ENCODE peak calls at places on chromosomes 16 and 17, in eight cellular contexts. H, U, C, F, L, X, E and G are unnamed samples.

GRCh38 chr17:700504-701094 is 14.0 kb downstream of the VPS53 start:
- DNase-seq in H (peak; percentile 4), U (peak; percentile 14), C (peak; percentile 50), F (peak; percentile 19), L (peak; percentile 60), X (peak; percentile 42), E (peak; percentile 69), G (no peak)

GRCh38 chr17:63984651-63985386 is 12.1 kb upstream of the SCN4A start:
- DNase-seq in H (peak; percentile 94), U (peak; percentile 87), C (peak; percentile 79), F (peak; percentile 91), L (peak; percentile 92), X (no peak), E (no peak), G (no peak)

GRCh38 chr17:81999587-81999974 is 22.2 kb downstream of the ASPSCR1 start:
- DNase-seq in H (no peak), U (no peak), C (no peak), F (no peak), L (no peak), X (no peak), E (no peak), G (no peak)

GRCh38 chr16:48054881-48055601 is 100.8 kb downstream of the ABCC12 start:
- DNase-seq in H (peak; percentile 79), U (peak; percentile 40), C (peak; percentile 63), F (peak; percentile 64), L (peak; percentile 78), X (peak; percentile 19), E (peak; percentile 71), G (no peak)

GRCh38 chr17:7046127-7046724 is 2.3 kb upstream of the SLC16A11 start:
- DNase-seq in H (peak; percentile 94), U (no peak), C (peak; percentile 75), F (no peak), L (no peak), X (no peak), E (no peak), G (no peak)

GRCh38 chr16:85062303-85062702 is 34.7 kb downstream of the KIAA0513 start:
- DNase-seq in H (no peak), U (no peak), C (no peak), F (no peak), L (no peak), X (no peak), E (no peak), G (no peak)

GRCh38 chr17:16512011-16512410 is 20.0 kb upstream of the LRRC75A start:
- DNase-seq in H (no peak), U (no peak), C (no peak), F (no peak), L (no peak), X (no peak), E (no peak), G (no peak)

GRCh38 chr16:81717662-81718189 is 61.4 kb upstream of the PLCG2 start:
- DNase-seq in H (no peak), U (no peak), C (no peak), F (no peak), L (no peak), X (no peak), E (no peak), G (no peak)

GRCh38 chr16:30004424-30004776 is 6.4 kb downstream of the DOC2A start:
- DNase-seq in H (no peak), U (no peak), C (no peak), F (no peak), L (no peak), X (no peak), E (no peak), G (no peak)

GRCh38 chr17:59149841-59150511 is 5.0 kb downstream of the SKA2 start:
- DNase-seq in H (no peak), U (no peak), C (no peak), F (peak; percentile 15), L (no peak), X (no peak), E (no peak), G (no peak)

GRCh38 chr16:31330553-31330890 is 24.5 kb upstream of the ITGAX start:
- DNase-seq in H (no peak), U (no peak), C (no peak), F (no peak), L (no peak), X (no peak), E (no peak), G (no peak)

GRCh38 chr17:76119409-76120371 is 16.1 kb upstream of the EXOC7 start:
- DNase-seq in H (no peak), U (no peak), C (no peak), F (no peak), L (no peak), X (no peak), E (no peak), G (no peak)

GRCh38 chr17:50863221-50863843 is 2.8 kb downstream of the TOB1 start:
- DNase-seq in H (no peak), U (no peak), C (no peak), F (no peak), L (peak; percentile 50), X (peak; percentile 38), E (no peak), G (no peak)

DNA sequence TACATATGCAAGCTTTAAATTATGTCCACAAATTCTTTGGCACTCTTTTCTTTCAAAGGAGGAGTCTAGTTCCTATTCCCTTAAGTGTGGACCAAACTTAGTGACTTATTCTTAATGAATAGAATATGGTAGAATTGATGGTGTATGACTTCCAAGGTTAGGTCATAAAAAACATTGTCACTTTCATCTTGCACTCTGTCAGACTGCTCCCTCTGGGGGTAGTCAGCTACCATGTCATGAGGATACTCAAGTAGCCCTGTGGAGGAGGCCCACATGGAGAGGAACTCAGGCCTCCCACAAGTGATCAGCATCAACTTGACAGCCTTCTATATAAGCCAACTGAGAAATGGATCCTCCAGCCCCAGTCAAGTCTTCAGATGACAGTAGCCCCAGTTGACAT is 58.0 kb upstream of the SCNN1B start:
- DNase-seq in H (peak; percentile 17), U (no peak), C (no peak), F (no peak), L (no peak), X (no peak), E (no peak), G (no peak)
- TF ChIP-seq CTCF in H (no peak), U (no peak), C (no peak), F (no peak), L (no peak), X (no peak), E (no peak), G (no peak)

GRCh38 chr17:5541610-5542202 is 42.6 kb downstream of the NLRP1 start:
- DNase-seq in H (peak; percentile 79), U (no peak), C (no peak), F (no peak), L (no peak), X (no peak), E (no peak), G (no peak)
- TF ChIP-seq CTCF in H (no peak), U (no peak), C (no peak), F (no peak), L (no peak), X (no peak), E (no peak), G (no peak)

DNA sequence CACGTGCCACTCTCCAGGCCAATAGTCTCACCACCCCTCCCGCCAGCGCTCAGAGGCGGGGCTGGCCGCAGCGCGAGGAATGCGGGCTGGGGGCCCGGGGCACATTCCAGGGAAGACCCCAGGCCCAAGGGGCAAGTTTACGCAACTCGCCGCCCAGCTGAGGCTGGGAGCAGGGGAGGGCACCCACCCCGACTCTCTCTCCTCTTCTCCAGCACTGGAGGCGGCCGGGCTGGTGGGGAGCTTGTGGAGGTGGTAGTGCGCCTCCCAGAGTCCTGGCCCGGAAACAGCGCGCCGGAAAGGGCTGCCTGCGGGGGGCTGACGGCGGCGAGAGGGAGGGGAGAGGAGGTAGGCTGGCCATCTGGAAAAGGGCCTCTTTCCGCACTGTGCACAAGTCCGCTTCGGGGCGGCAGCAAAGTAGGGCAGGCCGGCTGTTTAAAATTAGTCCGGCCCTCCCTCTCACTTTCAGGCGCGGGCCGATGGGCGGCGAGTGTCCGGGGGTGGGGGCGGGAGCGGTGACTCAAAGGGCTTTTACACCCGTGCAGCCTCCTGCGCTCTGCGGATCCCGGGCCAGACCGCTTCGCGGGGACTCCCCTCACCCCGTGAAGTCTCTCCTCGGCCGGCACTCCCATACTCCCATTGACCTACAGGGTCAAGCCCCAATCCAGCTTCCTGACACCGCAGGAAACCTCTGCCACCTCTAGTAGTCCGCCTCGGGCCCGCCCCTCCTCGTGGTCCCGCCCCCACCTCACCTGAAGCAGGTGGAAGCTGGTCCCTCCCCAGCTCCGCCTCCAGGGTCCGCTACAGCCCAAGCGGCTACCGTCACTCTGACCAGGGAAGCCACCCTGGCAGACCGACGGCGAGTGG is 968 bp downstream of the FHOD1 start:
- DNase-seq in H (peak; percentile 95), U (peak; percentile 92), C (peak; percentile 82), F (peak; percentile 90), L (peak; percentile 91), X (peak; percentile 89), E (peak; percentile 79), G (no peak)
- TF ChIP-seq CTCF in H (no peak), U (peak; percentile 38), C (peak; percentile 63), F (peak; percentile 38), L (peak; percentile 41), X (peak; percentile 33), E (peak; percentile 37), G (no peak)

DNA sequence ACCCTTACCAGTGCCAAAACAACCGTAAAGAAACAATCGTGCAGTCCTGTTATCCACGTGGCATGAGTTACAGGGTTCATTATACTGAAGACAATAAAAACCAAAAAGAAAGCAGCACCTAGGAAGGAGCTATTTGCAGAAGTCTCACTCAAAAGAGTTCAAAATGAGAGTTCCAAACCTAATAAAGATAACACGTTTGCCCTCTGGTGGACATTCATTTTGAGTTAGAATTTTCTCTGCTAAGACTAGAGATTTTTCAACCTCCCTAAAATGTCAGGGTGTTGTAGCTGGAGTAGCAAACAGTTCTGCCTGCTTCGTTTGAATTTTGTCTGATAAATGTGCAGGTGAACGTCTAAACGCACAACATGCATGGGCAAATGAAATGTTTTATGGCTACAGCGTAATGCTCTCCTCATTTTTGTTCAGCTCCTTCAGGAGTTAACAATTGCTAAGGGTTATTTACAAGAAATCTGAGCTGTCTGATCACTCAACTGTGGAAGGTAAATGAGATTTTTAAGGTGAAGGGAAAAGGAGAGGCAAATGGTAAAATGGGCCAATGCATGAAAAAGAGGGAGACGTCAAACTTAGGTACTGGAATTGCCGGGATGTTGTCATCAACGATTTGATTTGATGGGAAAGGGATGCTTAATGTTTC is 1067.9 kb upstream of the EEF2KMT start:
- DNase-seq in H (no peak), U (no peak), C (peak; percentile 1), F (peak; percentile 14), L (no peak), X (peak; percentile 41), E (no peak), G (no peak)
- TF ChIP-seq CTCF in H (no peak), U (no peak), C (no peak), F (no peak), L (no peak), X (peak; percentile 12), E (no peak), G (no peak)